ENCODE peak calls at places on chromosomes 13 and 19, in eight cellular contexts. U is neural progenitor cell, I is astrocyte of the cerebellum, T is epithelial cell of esophagus, Z is body of pancreas, C is HEK293T, A is neural crest cell, M is NCI-H774. E is an unnamed sample.

GRCh38 chr13:37870895-37871550 is 1.5 kb upstream of the TRPC4 start:
- DNase-seq in U (peak; percentile 61), I (peak; percentile 68), T (peak; percentile 52), Z (no peak), C (no peak), A (no peak), M (no peak), E (no peak)

GRCh38 chr13:54573186-54573585 is 1544.6 kb downstream of the OLFM4 start:
- DNase-seq in U (no peak), I (no peak), T (no peak), Z (no peak), C (no peak), A (no peak), M (no peak), E (no peak)

GRCh38 chr13:63643543-63643942 is 2227.9 kb upstream of the PCDH20 start:
- DNase-seq in U (no peak), I (no peak), T (no peak), Z (no peak), C (no peak), A (no peak), M (no peak), E (no peak)

GRCh38 chr13:80389073-80390038 is 48.4 kb upstream of the SPRY2 start:
- DNase-seq in U (no peak), I (no peak), T (peak; percentile 15), Z (no peak), C (no peak), A (no peak), M (no peak), E (peak; percentile 83)

GRCh38 chr19:15154002-15154612 is 46.7 kb downstream of the NOTCH3 start:
- DNase-seq in U (peak; percentile 54), I (no peak), T (peak; percentile 66), Z (no peak), C (peak; percentile 55), A (peak; percentile 43), M (peak; percentile 10), E (peak; percentile 24)

GRCh38 chr19:49896863-49897621 is at the start of gene IL4I1:
- DNase-seq in U (no peak), I (no peak), T (no peak), Z (no peak), C (no peak), A (no peak), M (no peak), E (no peak)

GRCh38 chr13:73162912-73163911 is 104.4 kb downstream of the KLF5 start:
- DNase-seq in U (no peak), I (no peak), T (peak; percentile 50), Z (no peak), C (no peak), A (no peak), M (no peak), E (no peak)

GRCh38 chr19:47613165-47614146 is 4.5 kb downstream of the BICRA start:
- DNase-seq in U (peak; percentile 85), I (peak; percentile 60), T (no peak), Z (no peak), C (no peak), A (no peak), M (no peak), E (peak; percentile 82)

GRCh38 chr13:40770934-40771618 is at the start of gene MRPS31:
- DNase-seq in U (peak; percentile 97), I (peak; percentile 86), T (peak; percentile 92), Z (peak; percentile 96), C (peak; percentile 91), A (peak; percentile 95), M (peak; percentile 75), E (peak; percentile 94)

GRCh38 chr19:16361254-16361653 is 36.6 kb downstream of the KLF2 start:
- DNase-seq in U (no peak), I (no peak), T (no peak), Z (no peak), C (no peak), A (no peak), M (no peak), E (no peak)

GRCh38 chr13:109787135-109787954 is 962 bp upstream of the IRS2 start:
- DNase-seq in U (peak; percentile 84), I (no peak), T (peak; percentile 35), Z (peak; percentile 53), C (no peak), A (peak; percentile 46), M (peak; percentile 87), E (peak; percentile 45)

GRCh38 chr19:44072543-44073401 is 813 bp downstream of the ZNF284 start:
- DNase-seq in U (no peak), I (no peak), T (peak; percentile 8), Z (no peak), C (no peak), A (no peak), M (no peak), E (no peak)

GRCh38 chr19:6423499-6424189 is 967 bp downstream of the KHSRP start:
- DNase-seq in U (peak; percentile 75), I (no peak), T (peak; percentile 54), Z (no peak), C (peak; percentile 53), A (peak; percentile 45), M (no peak), E (peak; percentile 52)

GRCh38 chr13:112740502-112741131 is 50.8 kb downstream of the ATP11A start:
- DNase-seq in U (no peak), I (no peak), T (peak; percentile 13), Z (peak; percentile 56), C (no peak), A (no peak), M (no peak), E (peak; percentile 95)

GRCh38 chr13:100549316-100549715 is 39.3 kb downstream of the GGACT start:
- DNase-seq in U (no peak), I (no peak), T (no peak), Z (no peak), C (no peak), A (no peak), M (no peak), E (no peak)

GRCh38 chr13:100594731-100595130 is 6.1 kb upstream of the GGACT start:
- DNase-seq in U (peak; percentile 63), I (no peak), T (peak; percentile 20), Z (peak; percentile 55), C (peak; percentile 13), A (no peak), M (no peak), E (no peak)

GRCh38 chr13:35917942-35918645 is 213.1 kb downstream of the DCLK1 start:
- DNase-seq in U (no peak), I (no peak), T (no peak), Z (no peak), C (no peak), A (no peak), M (no peak), E (peak; percentile 33)

GRCh38 chr13:104635879-104636278 is 1569.7 kb upstream of the SLC10A2 start:
- DNase-seq in U (no peak), I (no peak), T (no peak), Z (no peak), C (no peak), A (no peak), M (no peak), E (no peak)

GRCh38 chr19:40348961-40349507 is 539 bp downstream of the PLD3 start:
- DNase-seq in U (peak; percentile 39), I (no peak), T (peak; percentile 43), Z (no peak), C (no peak), A (no peak), M (peak; percentile 9), E (peak; percentile 73)

GRCh38 chr13:29402168-29402621 is 193.3 kb downstream of the SLC7A1 start:
- DNase-seq in U (no peak), I (no peak), T (peak; percentile 35), Z (no peak), C (no peak), A (no peak), M (no peak), E (no peak)

GRCh38 chr19:40716031-40716654 is 543 bp downstream of the COQ8B start:
- DNase-seq in U (no peak), I (no peak), T (peak; percentile 99), Z (peak; percentile 64), C (no peak), A (no peak), M (no peak), E (no peak)

GRCh38 chr19:35288331-35288730 is 3.6 kb upstream of the MAG start:
- DNase-seq in U (no peak), I (no peak), T (no peak), Z (no peak), C (no peak), A (no peak), M (no peak), E (no peak)

GRCh38 chr13:100512422-100512821 is 76.2 kb downstream of the GGACT start:
- DNase-seq in U (no peak), I (no peak), T (peak; percentile 24), Z (no peak), C (no peak), A (no peak), M (no peak), E (no peak)

GRCh38 chr13:38914070-38914469 is 76.6 kb downstream of the STOML3 start:
- DNase-seq in U (no peak), I (no peak), T (no peak), Z (no peak), C (no peak), A (no peak), M (no peak), E (no peak)

GRCh38 chr13:50714886-50715285 is 128.6 kb downstream of the DLEU7 start:
- DNase-seq in U (no peak), I (no peak), T (no peak), Z (no peak), C (no peak), A (no peak), M (no peak), E (no peak)

GRCh38 chr19:55526216-55527196 is 10.4 kb downstream of the SBK2 start:
- DNase-seq in U (no peak), I (no peak), T (peak; percentile 43), Z (peak; percentile 79), C (no peak), A (no peak), M (peak; percentile 77), E (peak; percentile 71)

GRCh38 chr13:27562457-27562856 is 57.9 kb downstream of the LNX2 start:
- DNase-seq in U (no peak), I (no peak), T (no peak), Z (no peak), C (no peak), A (no peak), M (no peak), E (no peak)